ENCODE peak calls at places on chromosomes 16 and 17, in six cellular contexts. N is GM23338, J is heart right ventricle, C is kidney, L is colonic mucosa, B is astrocyte of the spinal cord. T is an unnamed sample.

GRCh38 chr17:47831934-47832327 is 461 bp downstream of the LRRC46 start:
- DNase-seq in J (no peak), L (no peak), B (no peak), N (no peak), C (no peak), T (no peak)

GRCh38 chr17:40069751-40070643 is 7.2 kb downstream of the THRA start:
- DNase-seq in B (peak), C (peak), L (peak), N (peak), J (peak), T (no peak)

GRCh38 chr16:84513111-84514065 is 8.9 kb upstream of the MEAK7 start:
- DNase-seq in B (peak), J (no peak), C (no peak), N (no peak), L (no peak), T (peak)

GRCh38 chr16:30395155-30395991 is at the start of gene ZNF48:
- DNase-seq in N (peak), C (peak), B (peak), L (peak), J (peak), T (peak)

GRCh38 chr16:56606688-56607618 is 1.4 kb upstream of the MT2A start:
- DNase-seq in L (peak), N (peak), B (peak), J (peak), C (peak), T (peak)

GRCh38 chr16:1159973-1160772 is 7.3 kb downstream of the CACNA1H start:
- DNase-seq in J (peak), N (no peak), B (no peak), L (no peak), C (peak), T (peak)

GRCh38 chr17:73521376-73521775 is 122.9 kb downstream of the SDK2 start:
- DNase-seq in J (no peak), L (no peak), C (peak), N (no peak), B (no peak), T (no peak)

GRCh38 chr16:12002447-12003006 is 26.0 kb downstream of the SNX29 start:
- DNase-seq in C (no peak), B (peak), J (no peak), L (no peak), N (no peak), T (peak)

GRCh38 chr16:65229191-65229662 is 107.4 kb upstream of the CDH11 start:
- DNase-seq in B (no peak), L (no peak), J (no peak), N (peak), C (no peak), T (peak)

GRCh38 chr17:27315322-27315721 is 21.4 kb downstream of the WSB1 start:
- DNase-seq in N (no peak), C (peak), L (peak), B (peak), J (peak), T (peak)

GRCh38 chr17:73194514-73195222 is 1.8 kb downstream of the COG1 start:
- DNase-seq in N (no peak), B (peak), J (no peak), C (no peak), L (no peak), T (peak)

DNA sequence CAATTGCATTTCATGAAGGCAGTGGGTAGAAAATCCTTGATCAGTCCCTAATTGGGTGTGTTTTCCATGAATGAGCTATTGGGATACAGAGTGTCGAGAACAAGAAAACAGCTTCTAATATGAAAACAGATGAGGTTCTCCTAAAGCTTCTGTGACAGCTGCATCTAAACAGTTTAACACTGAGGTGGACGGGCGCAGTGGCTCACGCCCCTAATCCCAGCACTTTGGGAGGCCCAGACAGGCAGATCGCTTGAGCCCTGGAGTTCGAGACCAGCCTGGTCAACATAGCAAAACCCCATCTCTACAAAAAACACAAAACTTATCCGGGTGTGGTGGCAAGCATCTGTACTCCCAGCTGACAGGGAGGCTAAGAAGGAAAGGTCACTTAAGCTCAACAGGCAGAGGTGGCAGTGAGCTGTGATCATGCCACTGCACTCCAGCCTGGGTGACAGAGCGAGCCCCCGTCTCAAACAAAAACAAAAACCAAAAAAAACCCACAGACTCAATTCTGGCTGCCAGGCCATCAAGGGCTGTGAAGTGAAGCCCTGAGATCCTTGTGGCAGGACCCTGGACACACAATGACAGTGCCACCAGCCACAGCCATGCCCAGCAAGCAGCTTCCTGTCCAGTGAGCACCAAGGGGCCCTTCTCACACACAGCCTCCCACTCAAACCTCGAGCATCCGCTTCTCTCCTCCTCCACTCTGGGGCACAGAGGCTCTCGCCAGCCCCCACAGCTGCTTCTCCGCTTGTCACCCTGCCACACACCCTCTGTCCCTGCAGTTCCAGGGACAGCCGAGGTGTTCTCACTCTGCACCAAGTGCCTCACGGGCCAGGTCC is 44.0 kb downstream of the ANKRD11 start:
- DNase-seq in C (no peak), J (no peak), B (no peak), L (no peak), N (no peak), T (no peak)
- H3K4me3 ChIP-seq in C (no peak), J (no peak), B (no peak), L (no peak), N (no peak), T (no peak)

DNA sequence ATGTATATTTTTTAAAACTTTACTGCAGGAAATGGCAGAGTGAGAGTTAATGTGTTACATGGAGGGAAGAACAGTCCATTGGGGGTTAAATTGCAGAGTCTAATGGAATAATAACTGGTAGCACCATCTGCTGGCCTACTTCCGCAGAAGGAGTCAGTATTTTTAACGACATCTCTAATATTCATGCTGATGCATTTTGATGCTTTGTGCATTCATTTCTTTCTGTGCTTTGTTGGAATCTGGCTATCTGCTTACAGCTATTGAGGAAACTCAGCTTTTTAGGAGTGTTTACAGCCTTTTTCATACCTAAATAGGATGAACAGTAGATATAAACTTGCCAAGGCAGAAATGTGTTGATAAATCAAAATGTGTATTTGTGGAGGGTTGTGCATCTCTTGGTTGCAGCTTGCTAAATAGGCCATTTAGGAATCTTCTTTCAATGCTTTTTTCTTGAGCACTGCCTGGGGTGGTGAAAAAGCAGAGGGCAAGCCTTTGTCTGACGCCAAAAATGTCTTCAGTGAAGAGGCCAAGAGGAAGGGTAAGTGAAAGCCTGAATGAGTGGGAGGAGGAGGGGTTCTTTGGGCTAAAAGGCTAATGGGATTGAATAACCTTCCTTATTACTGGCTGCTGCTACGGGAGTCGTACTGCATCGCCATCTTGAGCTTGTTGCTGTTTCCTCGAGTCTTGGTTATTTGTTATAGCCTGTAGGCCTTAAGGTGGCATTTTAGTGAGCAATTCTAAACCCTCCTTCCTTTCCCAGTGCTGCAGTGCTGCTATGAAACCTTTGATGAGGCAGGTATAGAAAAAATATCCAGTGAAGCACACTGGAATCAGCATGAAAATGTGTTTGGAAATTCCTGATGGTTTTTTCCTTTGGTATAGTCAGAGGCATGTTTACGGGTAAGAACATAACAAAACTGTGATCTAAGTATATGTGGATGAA is 153.3 kb downstream of the CHD9 start:
- DNase-seq in B (peak), N (peak), J (no peak), L (peak), C (no peak), T (peak)
- TF ChIP-seq CTCF in B (peak), N (peak), J (peak), L (peak), C (peak), T (peak)

GRCh38 chr16:69867796-69868565 is 83.2 kb upstream of the CLEC18A start:
- DNase-seq in B (no peak), L (no peak), J (no peak), N (no peak), C (no peak), T (peak)
- H3K4me3 ChIP-seq in B (no peak), L (no peak), J (no peak), N (no peak), C (no peak), T (no peak)

GRCh38 chr17:6531575-6531974 is 24.8 kb downstream of the PITPNM3 start:
- DNase-seq in L (no peak), C (peak), N (no peak), B (no peak), J (no peak), T (no peak)

GRCh38 chr17:6525731-6526130 is 30.6 kb downstream of the PITPNM3 start:
- DNase-seq in J (no peak), B (no peak), C (no peak), L (no peak), N (no peak), T (no peak)

GRCh38 chr17:6530324-6530920 is 25.9 kb downstream of the PITPNM3 start:
- DNase-seq in C (no peak), B (no peak), J (no peak), N (no peak), L (no peak), T (no peak)

GRCh38 chr17:6526362-6527152 is 29.8 kb downstream of the PITPNM3 start:
- DNase-seq in N (peak), C (peak), B (no peak), L (no peak), J (no peak), T (peak)

DNA sequence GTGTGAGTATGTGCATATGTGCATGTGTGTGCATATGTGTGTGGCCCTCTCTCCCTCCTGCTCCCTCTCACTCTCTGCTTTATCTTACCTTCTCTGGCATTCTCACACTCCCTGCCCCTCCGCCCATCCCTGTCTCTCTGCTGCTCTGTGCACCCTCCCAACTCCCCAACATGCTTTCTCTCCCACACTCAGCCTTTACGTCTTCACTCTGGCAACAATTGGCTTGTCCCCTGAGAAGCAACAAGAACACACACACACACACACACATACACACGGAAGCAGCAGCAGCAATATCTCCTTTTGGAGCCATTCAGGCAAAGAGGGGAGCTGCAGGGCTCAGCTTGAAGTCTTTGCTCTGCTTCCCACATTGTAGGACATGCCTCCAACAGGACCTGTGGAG is 27.8 kb downstream of the PITPNM3 start:
- DNase-seq in L (no peak), J (no peak), C (no peak), B (no peak), N (no peak), T (no peak)
- TF ChIP-seq CTCF in L (no peak), J (no peak), C (no peak), B (no peak), N (no peak), T (no peak)

GRCh38 chr17:49930880-49931279 is 38.1 kb upstream of the DLX4 start:
- DNase-seq in B (no peak), C (no peak), N (no peak), J (no peak), L (no peak), T (no peak)
- H3K4me3 ChIP-seq in B (no peak), C (no peak), N (no peak), J (no peak), L (no peak), T (no peak)

DNA sequence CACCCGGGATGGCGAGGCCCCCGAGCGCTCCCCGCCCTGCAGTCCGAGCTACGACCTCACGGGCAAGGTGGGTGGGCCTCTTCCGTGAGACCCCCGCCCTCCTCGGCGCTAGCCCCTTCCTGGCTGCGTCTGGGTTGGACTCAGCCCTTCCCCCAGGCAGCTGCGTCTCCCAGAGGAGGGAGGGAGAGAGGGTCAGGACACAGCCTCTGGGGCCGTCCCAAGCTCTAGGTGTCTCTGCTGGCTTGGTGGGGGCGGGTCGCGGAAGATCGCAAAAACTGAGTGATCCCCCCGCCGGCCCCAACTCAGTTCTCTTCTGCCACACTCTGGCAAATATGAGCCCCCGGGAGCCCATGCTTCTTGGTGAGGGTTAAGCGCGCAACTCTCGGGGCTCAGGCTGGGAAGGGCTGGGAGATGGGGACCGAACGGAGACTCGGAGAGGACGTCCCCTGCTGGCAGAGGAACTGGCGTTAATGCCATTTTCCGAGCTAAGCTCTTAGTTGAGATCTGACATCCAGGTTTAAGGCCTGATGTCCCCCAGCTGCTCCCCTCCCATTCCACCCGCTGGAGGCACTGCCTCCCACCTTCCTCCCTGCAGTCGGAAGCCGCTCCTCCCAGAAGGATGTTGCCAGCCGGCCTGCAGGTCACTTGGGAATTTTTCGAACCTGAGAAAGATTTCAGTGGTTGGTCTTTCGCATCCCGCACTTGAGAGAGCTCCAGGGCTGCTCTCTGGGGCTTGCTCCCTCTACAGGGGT is 419 bp downstream of the RAB37 start:
- DNase-seq in C (no peak), J (no peak), N (peak), B (no peak), L (no peak), T (no peak)
- TF ChIP-seq CTCF in C (no peak), J (peak), N (peak), B (peak), L (peak), T (peak)

GRCh38 chr17:35449371-35449931 is 885 bp upstream of the SLFN13 start:
- DNase-seq in B (peak), N (peak), C (peak), J (peak), L (no peak), T (peak)

GRCh38 chr17:35448899-35449227 is 297 bp upstream of the SLFN13 start:
- DNase-seq in B (no peak), C (no peak), L (no peak), J (no peak), N (no peak), T (no peak)

GRCh38 chr17:35448214-35448898 is at the start of gene SLFN13:
- DNase-seq in J (peak), B (peak), N (peak), L (peak), C (peak), T (peak)

DNA sequence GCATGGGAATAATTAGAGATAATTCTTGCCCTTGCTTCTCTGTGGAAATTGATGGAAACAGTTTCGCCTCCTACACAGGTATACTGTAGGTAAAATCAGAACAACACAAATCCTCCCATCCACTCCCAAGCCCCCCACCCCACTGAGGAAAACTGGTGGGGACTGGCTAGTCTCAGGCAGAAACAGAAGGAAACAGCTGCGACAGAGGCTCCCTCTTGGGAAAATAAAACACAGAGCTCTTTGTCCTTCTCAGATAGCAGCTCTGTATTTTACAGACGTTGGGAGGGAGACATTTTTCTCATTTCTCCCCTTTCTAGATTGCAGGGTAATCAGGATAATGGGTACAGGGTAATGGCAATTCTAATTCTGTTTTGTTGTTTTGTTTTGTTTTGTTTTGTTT is 1.1 kb downstream of the SLFN13 start:
- DNase-seq in N (no peak), J (no peak), C (no peak), B (no peak), L (no peak), T (no peak)
- H3K4me3 ChIP-seq in N (peak), J (peak), C (no peak), B (no peak), L (peak), T (no peak)

DNA sequence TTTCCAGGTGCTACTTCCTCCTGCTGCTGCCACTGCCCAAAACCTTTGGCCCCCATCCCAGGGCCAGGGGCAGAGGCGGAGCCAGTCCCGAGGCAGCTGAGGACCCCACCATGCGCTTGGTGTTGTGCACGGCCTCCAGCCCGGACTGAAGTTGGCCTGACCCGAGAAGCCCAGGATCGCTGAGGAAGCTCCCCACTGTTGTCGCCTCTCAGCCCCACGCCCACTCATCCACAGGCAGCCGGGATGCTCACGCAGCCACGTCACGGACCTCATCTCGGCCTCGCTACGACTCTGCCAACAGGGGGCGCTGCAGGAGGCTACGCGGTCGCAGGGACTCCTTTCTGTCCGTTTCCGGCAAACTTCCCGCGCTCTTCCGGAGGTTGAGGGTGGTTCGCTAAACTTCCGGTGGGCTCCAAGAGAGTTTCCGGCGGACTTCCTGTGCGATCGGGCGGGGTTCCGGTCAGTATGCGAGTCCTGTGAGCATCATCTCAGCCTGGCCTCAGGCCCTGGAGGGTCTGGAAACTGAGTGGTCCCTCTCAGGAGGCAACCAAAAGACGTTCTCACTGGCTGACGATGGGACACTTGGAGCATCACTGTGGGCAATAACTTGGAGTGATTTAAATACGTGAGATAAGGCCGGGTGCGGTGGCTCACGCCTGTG is 12.4 kb downstream of the ZG16B start:
- DNase-seq in J (peak), L (peak), N (peak), C (peak), B (peak), T (peak)
- TF ChIP-seq CTCF in J (peak), L (peak), N (peak), C (peak), B (peak), T (peak)

GRCh38 chr16:67226804-67227566 is at the start of gene TMEM208:
- DNase-seq in C (peak), L (peak), N (peak), B (peak), J (peak), T (peak)
- H3K4me3 ChIP-seq in C (peak), L (peak), N (peak), B (peak), J (peak), T (peak)

DNA sequence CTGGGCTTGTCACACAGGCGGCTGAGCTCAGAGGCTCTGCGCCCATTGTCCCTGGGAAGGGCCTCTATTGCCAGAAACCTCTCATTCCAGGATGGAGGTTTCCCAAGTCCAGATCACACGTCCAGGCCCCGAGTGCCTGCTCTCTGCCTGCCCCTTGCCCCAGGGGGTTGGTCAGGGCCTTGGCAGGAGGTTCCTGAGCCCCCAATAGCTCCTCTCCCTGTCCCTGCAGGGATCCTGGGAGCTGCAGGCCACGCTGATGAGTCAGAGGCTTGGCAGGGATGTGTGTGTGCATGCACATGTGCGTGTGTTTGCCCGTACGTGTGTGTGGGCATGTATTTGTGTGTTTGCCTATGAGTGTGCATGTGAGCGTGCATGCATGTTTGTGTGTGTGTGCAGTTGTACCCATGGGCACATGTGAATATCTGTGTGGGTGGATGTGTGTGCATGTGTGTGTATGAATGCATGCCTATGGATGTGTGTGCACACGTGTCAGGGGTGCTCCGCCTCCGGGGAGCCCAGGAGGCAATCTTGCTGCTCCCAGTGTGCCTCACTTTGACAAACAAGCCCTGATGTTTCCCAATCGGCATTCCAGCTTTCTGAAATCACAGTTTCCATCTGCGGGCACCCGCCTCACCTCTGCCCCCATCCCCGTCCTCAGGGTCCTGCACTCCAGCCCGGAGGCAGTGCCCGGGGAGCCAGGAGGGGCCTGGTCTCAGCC is 98.4 kb upstream of the GSE1 start:
- DNase-seq in N (peak), L (peak), C (peak), B (peak), J (peak), T (peak)
- TF ChIP-seq CTCF in N (no peak), L (no peak), C (no peak), B (no peak), J (no peak), T (no peak)